ENCODE peak calls at places on chromosome 1, in eight cellular contexts. E is AG10803; G is CD8-positive, alpha-beta T cell; B is uterus; Y is HL-60; A is lower leg skin; T is BJ; C is DND-41. K is an unnamed sample.

GRCh38 chr1:82927753-82928152 is 1071.2 kb downstream of the TTLL7 start:
- DNase-seq in A (no peak), T (no peak), B (no peak), C (no peak), E (no peak), Y (no peak), G (no peak), K (peak)

GRCh38 chr1:87594736-87595383 is 266.2 kb downstream of the LMO4 start:
- DNase-seq in E (no peak), C (no peak), Y (no peak), B (no peak), A (no peak), G (no peak), T (no peak), K (no peak)

GRCh38 chr1:20485527-20486456 is at the start of gene CAMK2N1:
- DNase-seq in G (peak), A (no peak), C (no peak), E (peak), B (peak), T (no peak), Y (no peak), K (peak)

GRCh38 chr1:209305221-209305954 is 278.1 kb upstream of the CAMK1G start:
- DNase-seq in E (no peak), G (no peak), B (no peak), A (no peak), T (no peak), C (no peak), Y (no peak), K (no peak)

GRCh38 chr1:27366411-27367159 is at the start of gene MAP3K6:
- DNase-seq in Y (no peak), T (peak), A (peak), G (peak), E (peak), B (peak), C (peak), K (peak)

GRCh38 chr1:100347009-100347966 is 5.0 kb upstream of the CDC14A start:
- DNase-seq in E (no peak), Y (no peak), B (no peak), G (no peak), T (no peak), A (no peak), C (no peak), K (peak)

GRCh38 chr1:57550092-57550491 is 126.2 kb upstream of the DAB1 start:
- DNase-seq in T (no peak), Y (no peak), G (no peak), C (no peak), A (no peak), E (peak), B (no peak), K (no peak)

GRCh38 chr1:248618878-248619277 is 16.0 kb downstream of the OR2T11 start:
- DNase-seq in G (peak), E (peak), C (peak), Y (peak), A (no peak), T (no peak), B (no peak), K (no peak)

GRCh38 chr1:163747261-163747660 is 425.5 kb downstream of the NUF2 start:
- DNase-seq in B (no peak), Y (no peak), G (no peak), T (peak), A (no peak), E (peak), C (no peak), K (no peak)

GRCh38 chr1:36889846-36890245 is 144.5 kb downstream of the GRIK3 start:
- DNase-seq in Y (no peak), A (no peak), T (no peak), C (no peak), G (no peak), B (no peak), E (no peak), K (no peak)

GRCh38 chr1:30807318-30808066 is 49.9 kb upstream of the LAPTM5 start:
- DNase-seq in Y (no peak), B (no peak), A (no peak), E (peak), G (no peak), T (no peak), C (no peak), K (peak)

GRCh38 chr1:155158991-155159390 is 14.1 kb downstream of the KRTCAP2 start:
- DNase-seq in C (no peak), E (no peak), T (no peak), A (no peak), Y (no peak), G (no peak), B (no peak), K (no peak)

GRCh38 chr1:148362141-148362929 is 120.8 kb downstream of the PPIAL4G start:
- DNase-seq in Y (no peak), A (no peak), E (no peak), B (no peak), T (no peak), G (peak), C (no peak), K (peak)

GRCh38 chr1:109786107-109786470 is 22.4 kb upstream of the EPS8L3 start:
- DNase-seq in B (no peak), E (no peak), T (no peak), G (no peak), C (no peak), A (no peak), Y (no peak), K (no peak)

GRCh38 chr1:89842547-89843278 is 21.9 kb downstream of the LRRC8D start:
- DNase-seq in C (no peak), E (peak), A (no peak), G (no peak), B (peak), T (no peak), Y (no peak), K (peak)

GRCh38 chr1:113641396-113641795 is 117.9 kb downstream of the PHTF1 start:
- DNase-seq in T (no peak), A (no peak), G (no peak), C (no peak), Y (no peak), E (no peak), B (no peak), K (no peak)

GRCh38 chr1:156905176-156905575 is 11.7 kb downstream of the PEAR1 start:
- DNase-seq in G (no peak), Y (no peak), A (no peak), B (no peak), C (no peak), T (no peak), E (no peak), K (no peak)

GRCh38 chr1:29590583-29591555 is 354.5 kb downstream of the PTPRU start:
- DNase-seq in Y (no peak), G (no peak), C (no peak), E (no peak), T (no peak), B (no peak), A (no peak), K (no peak)

GRCh38 chr1:184158911-184159701 is 107.6 kb downstream of the TSEN15 start:
- DNase-seq in B (no peak), G (no peak), T (no peak), C (no peak), A (no peak), E (peak), Y (peak), K (no peak)

GRCh38 chr1:21659099-21659923 is 9.8 kb downstream of the RAP1GAP start:
- DNase-seq in G (peak), T (no peak), B (peak), E (peak), A (peak), Y (peak), C (peak), K (peak)
- H3K4me3 ChIP-seq in G (peak), T (no peak), B (no peak), E (no peak), A (no peak), Y (no peak), C (no peak), K (no peak)

GRCh38 chr1:115461526-115461925 is 123.5 kb upstream of the NGF start:
- DNase-seq in Y (no peak), B (no peak), T (no peak), E (no peak), C (no peak), G (no peak), A (no peak), K (no peak)
- TF ChIP-seq CTCF in Y (no peak), B (no peak), T (no peak), E (no peak), C (no peak), G (no peak), A (no peak), K (no peak)

DNA sequence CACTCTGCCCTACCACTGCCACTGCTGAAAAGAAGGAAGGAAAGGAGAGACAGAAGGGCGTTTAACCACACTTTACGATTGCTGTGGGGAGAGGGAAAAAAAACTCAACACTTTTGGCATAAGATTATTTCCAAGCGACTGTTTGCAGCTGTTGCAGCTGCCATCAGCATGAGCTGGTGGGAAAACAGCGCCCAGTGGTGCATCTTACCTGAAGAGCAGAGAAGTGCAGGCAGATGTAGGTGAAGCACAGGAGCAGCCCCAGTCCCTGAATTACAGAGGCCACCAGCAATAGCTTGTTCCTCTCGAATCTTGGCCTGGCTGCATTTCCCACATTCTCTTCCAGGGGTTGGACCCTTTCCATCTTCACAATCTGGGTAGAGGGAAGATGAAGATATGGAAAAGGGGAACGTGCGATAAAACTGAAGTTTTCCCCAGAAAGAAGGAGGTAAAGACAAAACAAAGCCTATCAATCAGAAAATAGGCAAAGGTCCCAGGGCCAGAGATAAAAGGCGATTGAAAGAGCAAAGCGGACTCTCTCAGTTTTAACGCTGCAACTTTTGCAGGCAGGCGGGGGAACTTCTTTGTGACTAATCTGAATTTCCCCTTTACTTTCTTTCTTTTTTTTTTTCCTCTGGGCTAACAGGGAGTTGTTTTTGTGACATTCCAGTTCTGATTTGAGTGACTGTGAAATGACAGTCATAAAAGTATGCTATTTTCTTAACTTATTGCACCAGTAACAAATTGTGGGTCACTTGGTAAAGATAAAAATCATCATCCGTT is at the start of gene TNFSF4:
- DNase-seq in B (peak), A (no peak), T (no peak), G (peak), E (peak), Y (peak), C (peak), K (no peak)
- H3K4me3 ChIP-seq in B (no peak), A (no peak), T (no peak), G (no peak), E (peak), Y (no peak), C (no peak), K (no peak)

DNA sequence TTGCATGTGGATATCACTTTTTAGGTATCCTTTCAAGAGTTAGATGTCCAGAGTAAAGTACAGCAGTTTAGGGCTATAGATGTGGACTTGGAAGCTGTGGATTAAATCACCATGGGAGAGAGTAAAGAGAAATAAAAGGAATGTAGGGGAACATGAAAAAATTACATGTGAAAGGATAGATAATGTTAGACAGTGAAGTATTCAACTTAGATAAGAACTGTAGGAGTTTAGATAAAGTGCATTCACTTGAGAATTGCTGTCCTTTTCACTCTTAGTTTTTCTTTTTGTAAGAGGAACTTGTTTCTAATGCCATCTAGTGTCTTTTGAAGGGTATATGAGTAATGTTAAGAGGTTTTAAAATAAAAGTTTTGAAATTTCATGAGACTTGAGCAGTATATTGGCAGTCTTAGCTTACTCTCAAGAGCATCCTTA is 40.1 kb downstream of the MAST2 start:
- DNase-seq in B (no peak), Y (no peak), T (no peak), C (no peak), E (peak), G (no peak), A (no peak), K (peak)
- TF ChIP-seq CTCF in B (no peak), Y (no peak), T (peak), C (peak), E (peak), G (no peak), A (no peak), K (peak)

DNA sequence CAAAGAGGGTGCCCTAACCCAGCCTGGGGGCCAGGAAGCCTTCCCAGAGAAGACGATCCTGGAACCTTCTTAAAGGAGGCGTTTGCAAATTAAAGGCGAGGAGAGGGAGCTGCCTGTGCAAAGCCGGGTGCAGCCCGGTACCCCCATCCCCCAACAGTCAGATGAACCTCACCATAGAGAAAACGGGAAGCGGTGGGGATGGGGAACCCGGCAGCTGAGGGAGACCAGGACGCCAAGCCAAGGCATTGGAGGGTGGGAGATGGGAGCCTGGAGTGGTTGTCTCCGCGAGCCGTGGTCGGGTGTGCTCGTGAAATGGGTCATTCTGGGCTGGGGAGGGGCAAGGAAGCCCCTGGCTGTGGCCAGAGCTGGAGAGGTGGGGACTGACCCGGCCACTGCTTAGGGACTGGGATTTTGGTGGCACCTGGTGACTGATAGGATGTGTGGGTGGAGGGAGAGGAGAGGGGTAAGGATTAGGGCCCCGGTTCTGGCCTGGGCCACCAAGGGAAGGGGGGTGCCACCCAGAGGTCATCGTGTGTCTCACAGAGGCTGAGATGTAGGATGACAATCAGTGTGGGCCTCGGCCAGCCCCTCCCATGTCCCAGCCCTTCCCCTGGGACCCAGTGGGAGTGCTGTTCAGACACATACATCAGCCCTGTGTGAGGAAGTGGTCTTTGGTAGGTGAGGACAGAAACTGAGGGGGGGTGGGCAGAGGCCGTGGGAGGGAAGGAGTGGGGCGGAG is 662 bp upstream of the PADI2 start:
- DNase-seq in C (no peak), Y (peak), T (no peak), E (no peak), A (no peak), G (no peak), B (no peak), K (no peak)
- H3K4me3 ChIP-seq in C (no peak), Y (peak), T (peak), E (peak), A (no peak), G (no peak), B (no peak), K (no peak)

GRCh38 chr1:188709146-188709545 is 1768.5 kb downstream of the BRINP3 start:
- DNase-seq in G (no peak), T (no peak), B (no peak), C (no peak), Y (no peak), A (no peak), E (no peak), K (no peak)
- TF ChIP-seq CTCF in G (no peak), T (no peak), B (no peak), C (no peak), Y (no peak), A (no peak), E (no peak), K (no peak)

GRCh38 chr1:4047666-4048065 is 147.6 kb upstream of the C1orf174 start:
- DNase-seq in Y (no peak), T (no peak), E (no peak), G (no peak), C (no peak), B (no peak), A (no peak), K (no peak)

GRCh38 chr1:4045397-4046010 is 145.4 kb upstream of the C1orf174 start:
- DNase-seq in G (no peak), T (no peak), A (no peak), C (no peak), E (no peak), Y (no peak), B (no peak), K (no peak)

GRCh38 chr1:4048076-4048475 is 148.0 kb upstream of the C1orf174 start:
- DNase-seq in E (no peak), G (no peak), B (no peak), T (no peak), Y (no peak), A (no peak), C (no peak), K (no peak)

GRCh38 chr1:4048921-4049320 is 148.8 kb upstream of the C1orf174 start:
- DNase-seq in E (no peak), Y (no peak), A (no peak), B (no peak), T (no peak), C (no peak), G (no peak), K (no peak)

DNA sequence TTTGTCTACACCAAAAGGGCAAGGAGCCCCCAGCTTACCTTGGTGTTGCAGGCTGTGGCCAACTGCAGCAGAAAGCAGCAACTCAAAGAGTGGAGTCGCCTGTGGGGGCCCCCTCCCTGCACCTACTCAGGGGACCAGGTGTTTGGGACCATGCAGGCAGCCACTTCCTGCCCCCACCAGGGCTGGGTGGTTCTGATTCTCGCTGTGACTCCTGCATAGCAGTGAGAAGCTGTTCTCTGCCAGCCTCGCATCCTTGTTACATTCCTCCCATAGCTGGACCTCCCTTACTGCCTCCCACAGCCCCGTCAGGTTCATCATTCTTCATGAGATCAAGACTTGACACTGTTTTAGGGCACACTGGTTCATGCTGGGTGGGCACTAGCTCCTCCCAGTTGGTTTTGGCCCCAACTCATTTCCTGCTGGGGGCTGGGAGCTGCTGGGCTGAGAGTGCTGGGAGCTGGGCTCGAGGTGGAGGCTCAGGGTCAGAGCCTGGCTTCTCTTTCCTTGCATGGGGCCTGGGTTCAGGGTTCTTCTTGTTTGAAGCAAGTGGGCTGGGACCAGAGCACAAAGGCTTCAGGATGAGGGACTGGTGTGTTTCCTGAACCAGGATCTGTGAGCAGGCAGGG is 146.9 kb upstream of the C1orf174 start:
- DNase-seq in Y (no peak), G (no peak), B (no peak), C (peak), E (no peak), T (no peak), A (no peak), K (no peak)
- H3K4me3 ChIP-seq in Y (no peak), G (no peak), B (no peak), C (no peak), E (no peak), T (no peak), A (no peak), K (no peak)

GRCh38 chr1:102790997-102791396 is 317.3 kb downstream of the COL11A1 start:
- DNase-seq in T (no peak), G (no peak), A (no peak), B (no peak), Y (no peak), E (no peak), C (no peak), K (peak)
- TF ChIP-seq CTCF in T (peak), G (no peak), A (no peak), B (no peak), Y (no peak), E (no peak), C (peak), K (peak)

DNA sequence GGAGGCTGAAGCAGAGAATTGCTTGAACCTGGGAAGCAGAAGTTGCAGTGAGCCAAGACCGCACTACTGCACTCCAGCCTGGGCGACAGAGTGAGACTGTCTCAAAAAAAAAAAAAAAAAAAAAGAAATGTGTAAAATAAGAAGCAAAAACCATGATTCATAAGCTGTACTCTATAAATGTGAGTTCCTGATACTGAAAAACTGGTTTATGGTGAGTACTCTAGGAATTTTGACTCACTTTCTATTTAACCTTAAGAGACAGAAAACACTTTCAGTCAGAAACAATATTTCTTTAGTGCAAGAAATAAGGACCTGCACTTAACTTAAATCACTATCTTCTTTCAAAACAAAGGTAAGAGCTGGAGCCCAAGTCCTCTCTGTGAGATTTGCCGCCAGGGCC is 19.9 kb upstream of the POU2F1 start:
- DNase-seq in A (no peak), E (no peak), Y (no peak), G (no peak), B (no peak), T (no peak), C (no peak), K (no peak)
- H3K4me3 ChIP-seq in A (no peak), E (no peak), Y (no peak), G (no peak), B (no peak), T (no peak), C (no peak), K (no peak)

K was measured in choroid plexus epithelial cell.